ENCODE peak calls at places on chromosomes 5 and 9, in six cellular contexts. T is HL-60; R is breast epithelium; M is CD4-positive, alpha-beta T cell; Z is cardiac muscle cell; F is ascending aorta. D is an unnamed sample.
A peak's percentile ranks its signal among the peaks of the same experiment; 100 is the strongest.

GRCh38 chr5:131224387-131225191 is 39.3 kb upstream of the CDC42SE2 start:
- DNase-seq in R (no peak), Z (no peak), F (peak; percentile 67), M (no peak), T (no peak), D (no peak)

GRCh38 chr9:89484475-89485404 is 13.2 kb downstream of the SEMA4D start:
- DNase-seq in T (no peak), Z (no peak), M (no peak), R (no peak), F (no peak), D (no peak)

GRCh38 chr9:22990349-22990748 is 543.7 kb downstream of the DMRTA1 start:
- DNase-seq in M (no peak), Z (no peak), T (no peak), R (no peak), F (no peak), D (no peak)

GRCh38 chr5:132526290-132526973 is 16.9 kb downstream of the IL5 start:
- DNase-seq in F (no peak), R (no peak), T (no peak), Z (peak; percentile 66), M (peak; percentile 4), D (no peak)

GRCh38 chr5:67291671-67292070 is 95.1 kb upstream of the CD180 start:
- DNase-seq in R (no peak), F (no peak), M (no peak), T (no peak), Z (no peak), D (no peak)

GRCh38 chr5:102762095-102762534 is 7.0 kb downstream of the PAM start:
- DNase-seq in R (no peak), F (no peak), T (no peak), Z (no peak), M (no peak), D (no peak)

GRCh38 chr5:93593476-93594060 is 10.5 kb downstream of the NR2F1 start:
- DNase-seq in Z (no peak), R (no peak), M (no peak), T (no peak), F (no peak), D (no peak)

GRCh38 chr9:4114569-4115505 is 185.0 kb downstream of the GLIS3 start:
- DNase-seq in F (no peak), T (no peak), R (no peak), M (no peak), Z (no peak), D (no peak)

GRCh38 chr9:123710299-123710698 is 219.6 kb downstream of the DENND1A start:
- DNase-seq in M (no peak), F (no peak), Z (no peak), R (no peak), T (no peak), D (no peak)

GRCh38 chr9:91720746-91721705 is 229.0 kb downstream of the ROR2 start:
- DNase-seq in F (peak; percentile 18), M (no peak), T (no peak), Z (no peak), R (no peak), D (peak; percentile 43)

GRCh38 chr9:28289732-28290131 is 716.5 kb upstream of the C9orf72 start:
- DNase-seq in F (no peak), T (no peak), M (no peak), R (peak; percentile 57), Z (no peak), D (no peak)

GRCh38 chr5:132592521-132592920 is 35.7 kb downstream of the RAD50 start:
- DNase-seq in T (no peak), M (no peak), F (no peak), R (no peak), Z (no peak), D (no peak)

GRCh38 chr9:103991001-103991400 is 103.1 kb upstream of the SMC2 start:
- DNase-seq in R (no peak), F (no peak), Z (no peak), T (no peak), M (no peak), D (no peak)

GRCh38 chr5:144971067-144971850 is 800.6 kb downstream of the KCTD16 start:
- DNase-seq in M (no peak), F (no peak), T (no peak), Z (no peak), R (no peak), D (no peak)

GRCh38 chr5:102542064-102542463 is 43.3 kb upstream of the SLCO6A1 start:
- DNase-seq in T (no peak), Z (no peak), F (no peak), M (no peak), R (no peak), D (no peak)

GRCh38 chr5:119315516-119315949 is 40.3 kb upstream of the TNFAIP8 start:
- DNase-seq in F (no peak), T (no peak), R (no peak), Z (no peak), M (no peak), D (no peak)

GRCh38 chr5:158952951-158953350 is 146.8 kb downstream of the EBF1 start:
- DNase-seq in Z (no peak), F (no peak), M (no peak), R (no peak), T (no peak), D (no peak)

GRCh38 chr9:113507256-113507655 is 43.7 kb downstream of the RGS3 start:
- DNase-seq in T (no peak), R (no peak), F (no peak), M (no peak), Z (no peak), D (no peak)

GRCh38 chr9:113509463-113509862 is 45.9 kb downstream of the RGS3 start:
- DNase-seq in T (no peak), Z (no peak), R (no peak), F (peak; percentile 79), M (no peak), D (no peak)

GRCh38 chr9:113505963-113506624 is 42.6 kb downstream of the RGS3 start:
- DNase-seq in M (no peak), F (no peak), Z (no peak), R (no peak), T (no peak), D (no peak)

GRCh38 chr9:113511047-113511521 is 47.6 kb downstream of the RGS3 start:
- DNase-seq in R (no peak), M (no peak), T (no peak), F (no peak), Z (no peak), D (no peak)

DNA sequence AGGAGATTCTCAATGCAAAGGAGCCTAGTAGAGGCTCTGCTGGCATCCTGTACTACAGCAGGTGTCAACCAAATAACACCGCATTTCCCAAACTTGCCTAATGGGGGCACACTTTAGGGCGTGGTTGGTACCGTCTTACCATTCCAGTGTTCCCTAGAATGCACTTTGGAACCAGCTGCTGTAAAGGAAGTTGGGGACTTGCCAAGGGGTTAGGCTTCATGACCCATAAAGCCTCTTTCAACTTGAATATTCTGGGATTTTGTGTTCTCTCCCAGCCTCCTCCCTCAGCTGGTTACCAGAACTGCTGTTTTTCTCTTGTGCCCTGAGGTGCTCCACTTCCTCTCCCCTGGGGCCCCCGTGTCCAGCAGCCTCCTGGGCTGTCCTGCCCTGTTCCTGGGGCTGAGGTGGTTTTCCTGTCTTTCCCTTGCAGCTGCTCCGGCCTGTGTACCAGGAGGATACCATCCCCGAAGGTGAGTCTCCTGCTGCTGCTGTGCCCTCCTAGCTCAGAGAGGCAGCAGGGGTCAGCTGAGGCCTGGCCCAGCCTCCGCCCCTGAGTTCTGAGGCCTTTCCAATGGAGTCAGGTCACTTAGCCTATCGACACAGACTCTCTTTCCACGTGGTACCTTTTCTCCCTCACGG is 44.7 kb downstream of the RGS3 start:
- DNase-seq in R (no peak), Z (no peak), M (no peak), T (peak; percentile 43), F (no peak), D (no peak)
- TF ChIP-seq CTCF in R (no peak), Z (no peak), M (no peak), T (no peak), F (no peak), D (no peak)

GRCh38 chr9:74362423-74362822 is 134.7 kb upstream of the RORB start:
- DNase-seq in M (no peak), R (no peak), Z (no peak), T (no peak), F (no peak), D (no peak)

GRCh38 chr9:74369844-74370243 is 127.3 kb upstream of the RORB start:
- DNase-seq in T (no peak), M (no peak), F (no peak), R (no peak), Z (no peak), D (no peak)

GRCh38 chr9:74361508-74361907 is 135.6 kb upstream of the RORB start:
- DNase-seq in T (no peak), F (no peak), R (no peak), M (no peak), Z (no peak), D (no peak)

DNA sequence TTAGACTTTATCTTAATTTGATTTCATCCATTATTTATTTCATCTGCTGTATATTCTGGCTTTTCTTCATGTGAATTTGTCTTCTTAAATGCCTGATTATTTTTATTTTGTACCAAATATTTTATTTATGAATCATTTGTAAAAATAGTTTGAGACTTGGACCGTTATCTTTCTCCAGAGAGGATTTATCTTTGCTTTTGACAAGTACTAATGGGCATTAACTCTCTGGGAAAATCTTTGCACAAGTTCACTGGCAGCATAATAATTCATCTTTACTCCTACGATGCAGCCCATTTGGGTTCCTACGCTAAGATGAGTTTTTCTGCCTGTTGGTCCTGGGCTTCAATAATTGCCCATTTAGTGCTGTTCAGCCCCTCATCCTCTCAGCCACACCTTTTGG is 131.0 kb upstream of the RORB start:
- DNase-seq in Z (no peak), F (no peak), M (no peak), T (no peak), R (no peak), D (no peak)
- H3K27me3 ChIP-seq in Z (no peaks in the 10 kb centered on the region), F (no peaks in the 10 kb centered on the region), M (no peaks in the 10 kb centered on the region), T (no peaks in the 10 kb centered on the region), R (no peaks in the 10 kb centered on the region), D (no peaks in the 10 kb centered on the region)

GRCh38 chr9:121635300-121635699 is 16.1 kb upstream of the DAB2IP start:
- DNase-seq in Z (no peak), T (no peak), F (no peak), M (no peak), R (no peak), D (no peak)
- TF ChIP-seq CTCF in Z (no peak), T (no peak), F (no peak), M (no peak), R (no peak), D (no peak)

GRCh38 chr5:176694631-176695030 is 47.3 kb downstream of the TSPAN17 start:
- DNase-seq in R (no peak), M (no peak), T (no peak), Z (no peak), F (no peak), D (no peak)
- H3K27me3 ChIP-seq in R (no peaks in the 10 kb centered on the region), M (peaks cover 62% of the 10 kb centered on the region), T (peaks cover 17% of the 10 kb centered on the region), Z (peaks cover 16% of the 10 kb centered on the region), F (no peaks in the 10 kb centered on the region), D (no peaks in the 10 kb centered on the region)

GRCh38 chr9:114894801-114895433 is 35.5 kb downstream of the TNFSF8 start:
- DNase-seq in F (peak; percentile 67), R (no peak), Z (no peak), M (no peak), T (peak; percentile 25), D (no peak)
- TF ChIP-seq CTCF in F (no peak), R (no peak), Z (no peak), M (no peak), T (no peak), D (no peak)